ENCODE peak calls at places on chromosomes 13 and 19, in nine cellular contexts. Y is natural killer cell, X is GM13977, R is upper lobe of right lung, C is ovary, G is fibroblast of pulmonary artery, V is Calu3, N is left ventricle myocardium inferior, I is ascending aorta. F is an unnamed sample.

GRCh38 chr19:12034610-12035009 is 869 bp downstream of the ZNF433 start:
- DNase-seq in I (no peak), N (no peak), R (no peak), C (no peak), Y (no peak), G (no peak), X (peak), V (no peak), F (no peak)

GRCh38 chr19:42191855-42192254 is 25.6 kb downstream of the DEDD2 start:
- DNase-seq in G (peak), V (peak), Y (no peak), N (no peak), X (no peak), C (no peak), R (no peak), I (no peak), F (no peak)

GRCh38 chr13:109412232-109412935 is 374.0 kb downstream of the IRS2 start:
- DNase-seq in N (peak), Y (no peak), X (no peak), V (peak), R (no peak), C (peak), I (no peak), G (peak), F (peak)

GRCh38 chr13:37686501-37686900 is 87.9 kb upstream of the POSTN start:
- DNase-seq in X (no peak), I (no peak), N (no peak), Y (no peak), V (no peak), C (no peak), R (no peak), G (no peak), F (no peak)

GRCh38 chr13:98525852-98526512 is 50.9 kb downstream of the STK24 start:
- DNase-seq in G (no peak), R (peak), X (no peak), C (no peak), I (no peak), N (no peak), Y (no peak), V (no peak), F (no peak)

GRCh38 chr13:67844544-67844943 is 614.4 kb upstream of the PCDH9 start:
- DNase-seq in X (no peak), I (no peak), R (no peak), C (no peak), G (no peak), V (no peak), Y (no peak), N (no peak), F (no peak)

GRCh38 chr19:12596927-12597548 is 13.6 kb downstream of the ZNF490 start:
- DNase-seq in G (no peak), Y (no peak), C (no peak), R (peak), I (no peak), V (no peak), X (no peak), N (no peak), F (peak)

GRCh38 chr13:111344471-111345191 is 24.2 kb downstream of the TEX29 start:
- DNase-seq in C (no peak), V (no peak), X (no peak), Y (no peak), I (no peak), R (peak), N (no peak), G (peak), F (no peak)

GRCh38 chr13:21684576-21684975 is 13.7 kb downstream of the FGF9 start:
- DNase-seq in R (no peak), I (no peak), N (no peak), X (no peak), Y (no peak), V (no peak), G (no peak), C (no peak), F (no peak)

GRCh38 chr19:3479177-3479818 is 1.0 kb downstream of the SMIM24 start:
- DNase-seq in Y (peak), X (peak), G (no peak), C (no peak), N (no peak), I (no peak), V (no peak), R (no peak), F (peak)

GRCh38 chr13:49098198-49098597 is 121.9 kb upstream of the MLNR start:
- DNase-seq in N (no peak), I (no peak), R (no peak), C (no peak), X (no peak), G (peak), V (peak), Y (no peak), F (no peak)

GRCh38 chr19:10518444-10519361 is 1.5 kb upstream of the S1PR5 start:
- DNase-seq in X (peak), G (no peak), R (no peak), C (no peak), V (no peak), I (no peak), Y (peak), N (no peak), F (no peak)

GRCh38 chr13:97131447-97131846 is 90.7 kb upstream of the MBNL2 start:
- DNase-seq in C (no peak), N (no peak), Y (no peak), V (no peak), X (no peak), G (no peak), I (no peak), R (no peak), F (no peak)

GRCh38 chr19:3627351-3627723 is 747 bp upstream of the CACTIN start:
- DNase-seq in N (no peak), C (no peak), R (no peak), G (no peak), I (no peak), V (no peak), Y (no peak), X (no peak), F (no peak)

GRCh38 chr13:98890186-98890585 is 87.7 kb downstream of the DOCK9 start:
- DNase-seq in X (no peak), R (no peak), N (no peak), V (no peak), Y (no peak), I (no peak), C (no peak), G (peak), F (no peak)

GRCh38 chr19:30160426-30160825 is 211.8 kb upstream of the ZNF536 start:
- DNase-seq in Y (no peak), G (no peak), I (no peak), R (no peak), N (no peak), C (no peak), X (no peak), V (no peak), F (no peak)

GRCh38 chr13:23794267-23795161 is 94.7 kb downstream of the MIPEP start:
- DNase-seq in R (no peak), C (no peak), V (no peak), G (peak), X (peak), I (no peak), Y (no peak), N (no peak), F (no peak)

GRCh38 chr19:3642987-3643386 is 16.4 kb upstream of the CACTIN start:
- DNase-seq in N (no peak), X (no peak), I (no peak), Y (no peak), C (no peak), V (no peak), G (no peak), R (no peak), F (peak)

GRCh38 chr13:109126973-109127615 is 497.7 kb downstream of the MYO16 start:
- DNase-seq in N (no peak), G (no peak), X (no peak), R (no peak), Y (no peak), C (no peak), I (no peak), V (no peak), F (no peak)

GRCh38 chr13:76226941-76227340 is 590.8 kb downstream of the LMO7 start:
- DNase-seq in R (no peak), V (no peak), C (no peak), X (no peak), Y (no peak), N (no peak), G (no peak), I (no peak), F (no peak)

GRCh38 chr13:37995052-37995451 is 125.5 kb upstream of the TRPC4 start:
- DNase-seq in N (no peak), C (no peak), G (peak), R (no peak), X (no peak), Y (no peak), I (no peak), V (no peak), F (no peak)

GRCh38 chr19:21482863-21483276 is 22.5 kb upstream of the ZNF429 start:
- DNase-seq in X (no peak), R (peak), V (no peak), G (peak), I (peak), N (peak), C (peak), Y (peak), F (peak)

GRCh38 chr19:48329167-48329891 is 4.0 kb downstream of the EMP3 start:
- DNase-seq in N (no peak), I (no peak), X (no peak), Y (peak), R (no peak), V (peak), G (peak), C (no peak), F (no peak)

GRCh38 chr13:76019421-76020044 is 383.4 kb downstream of the LMO7 start:
- DNase-seq in N (peak), G (no peak), V (no peak), X (no peak), I (no peak), R (peak), Y (no peak), C (no peak), F (peak)

GRCh38 chr13:113820813-113821651 is 42.8 kb downstream of the GAS6 start:
- DNase-seq in X (no peak), C (peak), I (peak), N (peak), R (no peak), V (no peak), Y (no peak), G (peak), F (peak)

GRCh38 chr13:82739881-82740280 is 1142.4 kb downstream of the SLITRK1 start:
- DNase-seq in C (no peak), I (no peak), Y (no peak), G (peak), X (no peak), R (no peak), N (no peak), V (no peak), F (no peak)
- TF ChIP-seq CTCF in C (no peak), I (no peak), Y (no peak), G (peak), X (no peak), R (no peak), N (no peak), V (no peak), F (no peak)

GRCh38 chr13:20182231-20182846 is 10.4 kb downstream of the GJB2 start:
- DNase-seq in V (peak), N (no peak), G (peak), R (no peak), X (peak), C (no peak), I (no peak), Y (no peak), F (peak)
- TF ChIP-seq CTCF in V (peak), N (peak), G (peak), R (peak), X (peak), C (no peak), I (peak), Y (peak), F (peak)

GRCh38 chr19:55340784-55341147 is 1.1 kb downstream of the KMT5C start:
- DNase-seq in I (no peak), G (no peak), R (no peak), X (no peak), Y (no peak), C (no peak), V (peak), N (no peak), F (no peak)
- TF ChIP-seq CTCF in I (peak), G (peak), R (no peak), X (peak), Y (no peak), C (no peak), V (no peak), N (no peak), F (no peak)

DNA sequence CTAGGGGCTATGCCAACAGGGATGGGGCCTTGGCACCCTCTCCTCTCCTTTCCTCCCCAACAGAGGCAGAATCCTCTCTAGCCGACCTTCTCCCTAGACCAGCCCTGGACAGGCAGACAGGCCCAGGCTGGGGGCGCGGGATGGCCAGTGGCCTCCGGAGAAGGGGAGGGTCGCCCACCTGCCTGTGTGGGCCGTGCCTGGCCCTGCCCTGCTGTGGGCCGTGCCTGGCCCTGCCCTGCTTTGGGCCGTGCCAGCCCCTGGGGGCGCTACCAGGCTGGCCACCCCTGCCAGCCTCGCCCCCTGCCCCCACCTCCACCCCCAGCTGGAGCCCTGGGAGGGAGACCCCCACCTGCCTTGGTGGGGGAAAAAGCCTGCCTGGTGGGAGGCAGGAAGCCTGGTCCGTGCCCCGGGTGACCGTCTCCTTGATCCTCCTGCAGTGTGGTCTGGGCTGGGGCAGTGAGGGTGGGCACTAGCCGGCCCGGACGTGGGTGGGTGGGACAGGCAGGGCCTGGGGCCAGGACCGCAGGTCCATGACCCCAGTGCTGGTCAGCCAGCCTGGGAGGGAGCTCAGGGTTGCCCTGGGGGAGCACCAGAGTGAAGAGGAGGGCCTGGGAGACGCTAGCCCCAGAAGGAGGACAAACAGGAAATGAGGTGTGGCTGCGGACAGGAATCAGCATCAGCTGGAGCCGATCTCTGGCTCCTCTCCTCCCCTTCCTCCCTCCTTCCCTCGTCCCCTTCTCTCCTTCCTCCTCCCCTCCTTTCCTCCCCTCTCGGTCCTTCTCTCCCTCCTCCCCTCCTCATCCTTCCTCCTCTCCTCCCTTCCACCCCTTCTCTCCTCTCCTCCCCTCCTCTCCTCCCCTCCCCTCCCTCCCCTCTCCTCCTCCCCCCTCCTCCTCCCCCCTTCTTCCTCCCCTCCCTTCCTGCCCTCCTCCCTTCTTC is 5.1 kb upstream of the MKNK2 start:
- DNase-seq in C (peak), V (no peak), R (peak), G (peak), N (peak), Y (no peak), I (no peak), X (no peak), F (peak)
- TF ChIP-seq CTCF in C (no peak), V (no peak), R (peak), G (no peak), N (no peak), Y (no peak), I (no peak), X (no peak), F (no peak)